ENCODE peak calls at places on chromosome 2, in four cellular contexts. H is NCI-H2081, N is RKO, U is ELF-1. G is an unnamed sample.
A peak's percentile ranks its signal among the peaks of the same experiment; 100 is the strongest.

GRCh38 chr2:19474128-19474527 is 115.7 kb upstream of the OSR1 start:
- DNase-seq in H (no peak), U (no peak), N (no peak), G (no peak)

GRCh38 chr2:2646312-2647051 is 315.4 kb upstream of the MYT1L start:
- DNase-seq in N (no peak), U (peak; percentile 33), H (no peak), G (no peak)

GRCh38 chr2:26669099-26669498 is 23.4 kb upstream of the KCNK3 start:
- DNase-seq in U (no peak), H (no peak), N (no peak), G (no peak)

GRCh38 chr2:48525269-48525943 is 4.5 kb upstream of the STON1 start:
- DNase-seq in U (no peak), H (no peak), N (no peak), G (no peak)

GRCh38 chr2:98444436-98445166 is at the start of gene INPP4A:
- DNase-seq in U (peak; percentile 88), H (peak; percentile 61), N (peak; percentile 58), G (peak; percentile 82)

GRCh38 chr2:149903626-149904025 is 316.1 kb upstream of the MMADHC start:
- DNase-seq in H (no peak), N (no peak), U (no peak), G (no peak)

GRCh38 chr2:85175369-85176299 is 42.4 kb downstream of the TCF7L1 start:
- DNase-seq in U (no peak), H (no peak), N (no peak), G (peak; percentile 62)

GRCh38 chr2:36403675-36404230 is 48.2 kb downstream of the CRIM1 start:
- DNase-seq in U (no peak), H (no peak), N (peak; percentile 83), G (no peak)

GRCh38 chr2:10614940-10615339 is 74.8 kb downstream of the NOL10 start:
- DNase-seq in N (peak; percentile 45), U (no peak), H (no peak), G (no peak)

GRCh38 chr2:73266061-73266891 is 18.0 kb downstream of the FBXO41 start:
- DNase-seq in H (no peak), N (no peak), U (no peak), G (no peak)

GRCh38 chr2:233556756-233557736 is 9.5 kb downstream of the USP40 start:
- DNase-seq in N (no peak), U (no peak), H (no peak), G (no peak)

GRCh38 chr2:214035091-214035852 is 375.6 kb upstream of the VWC2L start:
- DNase-seq in H (no peak), U (no peak), N (no peak), G (no peak)

GRCh38 chr2:1561793-1562521 is 148.7 kb downstream of the TPO start:
- DNase-seq in H (no peak), N (no peak), U (no peak), G (no peak)

GRCh38 chr2:83221258-83221657 is 1237.8 kb downstream of the SUCLG1 start:
- DNase-seq in N (no peak), H (no peak), U (no peak), G (no peak)

GRCh38 chr2:21559354-21559753 is 435.6 kb downstream of the TDRD15 start:
- DNase-seq in U (no peak), N (no peak), H (no peak), G (no peak)

GRCh38 chr2:158497486-158497885 is 40.7 kb downstream of the PKP4 start:
- DNase-seq in H (no peak), U (no peak), N (no peak), G (no peak)

GRCh38 chr2:143686585-143687164 is 557.5 kb downstream of the ARHGAP15 start:
- DNase-seq in U (no peak), H (peak; percentile 5), N (peak; percentile 48), G (peak; percentile 25)

GRCh38 chr2:20925265-20925889 is 102.5 kb upstream of the LDAH start:
- DNase-seq in H (no peak), U (peak; percentile 67), N (peak; percentile 9), G (no peak)

GRCh38 chr2:74481961-74482800 is 617 bp downstream of the CCDC142 start:
- DNase-seq in U (no peak), N (peak; percentile 59), H (peak; percentile 45), G (peak; percentile 79)

GRCh38 chr2:72136349-72136748 is 11.3 kb downstream of the CYP26B1 start:
- DNase-seq in H (no peak), N (no peak), U (no peak), G (no peak)

GRCh38 chr2:118380915-118381653 is 292.8 kb downstream of the INSIG2 start:
- DNase-seq in H (no peak), N (no peak), U (no peak), G (no peak)

GRCh38 chr2:218745559-218746469 is 35.2 kb downstream of the TTLL4 start:
- DNase-seq in N (no peak), H (no peak), U (no peak), G (no peak)

GRCh38 chr2:8597094-8597493 is 84.8 kb upstream of the ID2 start:
- DNase-seq in U (no peak), N (no peak), H (no peak), G (no peak)

GRCh38 chr2:168254158-168254935 is 7.0 kb upstream of the STK39 start:
- DNase-seq in U (no peak), H (no peak), N (peak; percentile 76), G (peak; percentile 37)

GRCh38 chr2:67463810-67464209 is 66.7 kb downstream of the ETAA1 start:
- DNase-seq in U (peak; percentile 8), N (no peak), H (peak; percentile 78), G (peak; percentile 95)

GRCh38 chr2:10449838-10450691 is 1.9 kb upstream of the ODC1 start:
- DNase-seq in H (no peak), U (peak; percentile 74), N (peak; percentile 93), G (no peak)

GRCh38 chr2:162297925-162298552 is 20.4 kb downstream of the IFIH1 start:
- DNase-seq in H (peak; percentile 66), N (peak; percentile 77), U (peak; percentile 7), G (peak; percentile 49)

GRCh38 chr2:32278476-32278853 is 761 bp downstream of the YIPF4 start:
- DNase-seq in H (no peak), N (no peak), U (no peak), G (no peak)

GRCh38 chr2:15159751-15160177 is 401.4 kb downstream of the NBAS start:
- DNase-seq in U (no peak), H (peak; percentile 48), N (peak; percentile 37), G (peak; percentile 64)

GRCh38 chr2:150063950-150064549 is 423.4 kb downstream of the RND3 start:
- DNase-seq in H (no peak), N (no peak), U (peak; percentile 37), G (no peak)

GRCh38 chr2:43839776-43840564 is 1.2 kb downstream of the ABCG8 start:
- DNase-seq in U (no peak), H (no peak), N (no peak), G (no peak)